ENCODE peak calls at places on chromosomes 4 and X, in four cellular contexts. A is upper lobe of right lung, B is fibroblast of lung, R is left ventricle myocardium inferior. H is an unnamed sample.

GRCh38 chr4:3176625-3177229 is 72.2 kb upstream of the MSANTD1 start:
- DNase-seq in A (no peak), B (no peak), R (no peak), H (peak; percentile 5)

GRCh38 chr4:110400071-110400470 is 75.9 kb upstream of the ENPEP start:
- DNase-seq in A (no peak), B (no peak), R (no peak), H (no peak)

GRCh38 chr4:152735302-152735917 is 44.1 kb downstream of the TIGD4 start:
- DNase-seq in A (no peak), B (peak; percentile 47), R (no peak), H (peak; percentile 61)

GRCh38 chr4:1200425-1201035 is 28.1 kb upstream of the SPON2 start:
- DNase-seq in A (peak; percentile 71), B (peak; percentile 94), R (peak; percentile 67), H (peak; percentile 99)

GRCh38 chrX:10582945-10583344 is 37.4 kb downstream of the MID1 start:
- DNase-seq in A (no peak), B (peak; percentile 79), R (no peak), H (no peak)

GRCh38 chr4:123749408-123749807 is 352.8 kb downstream of the SPRY1 start:
- DNase-seq in A (no peak), B (no peak), R (peak; percentile 67), H (no peak)

GRCh38 chrX:94178145-94178790 is 504.3 kb downstream of the FAM133A start:
- DNase-seq in A (no peak), B (no peak), R (no peak), H (no peak)

GRCh38 chrX:12955882-12956703 is 18.8 kb upstream of the TMSB4X start:
- DNase-seq in A (peak; percentile 82), B (peak; percentile 81), R (peak; percentile 59), H (peak; percentile 86)

GRCh38 chr4:52959545-52959944 is 97.4 kb downstream of the RASL11B start:
- DNase-seq in A (no peak), B (peak; percentile 69), R (no peak), H (no peak)

GRCh38 chr4:7945709-7946380 is 6.2 kb upstream of the AFAP1 start:
- DNase-seq in A (peak; percentile 10), B (peak; percentile 47), R (no peak), H (no peak)

GRCh38 chr4:165737309-165737972 is 135.6 kb upstream of the TLL1 start:
- DNase-seq in A (no peak), B (no peak), R (no peak), H (no peak)

GRCh38 chr4:130080872-130081451 is 985.0 kb downstream of the C4orf33 start:
- DNase-seq in A (no peak), B (no peak), R (no peak), H (no peak)

DNA sequence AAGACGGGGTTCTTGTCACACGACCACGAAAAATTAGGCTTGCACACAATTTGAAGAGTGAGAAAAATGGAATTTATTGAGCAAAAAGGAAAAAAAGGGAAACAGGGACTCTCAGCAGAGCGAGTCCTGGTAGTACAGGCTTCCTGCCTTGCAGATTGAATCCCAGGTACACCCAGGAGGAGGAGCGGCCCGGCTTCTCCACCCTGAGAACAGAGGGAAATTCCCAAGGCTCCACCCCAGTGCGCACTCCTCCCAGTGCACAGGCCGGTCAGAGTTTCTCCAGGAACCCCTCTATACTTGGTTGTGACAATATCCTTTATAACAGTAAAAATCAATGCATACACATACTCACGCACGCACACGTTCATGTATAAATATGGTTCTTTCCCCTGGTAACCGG is 22.0 kb downstream of the SLC4A4 start:
- DNase-seq in A (no peak), B (no peak), R (no peak), H (no peak)
- TF ChIP-seq CTCF in A (no peak), B (no peak), R (no peak), H (no peak)

DNA sequence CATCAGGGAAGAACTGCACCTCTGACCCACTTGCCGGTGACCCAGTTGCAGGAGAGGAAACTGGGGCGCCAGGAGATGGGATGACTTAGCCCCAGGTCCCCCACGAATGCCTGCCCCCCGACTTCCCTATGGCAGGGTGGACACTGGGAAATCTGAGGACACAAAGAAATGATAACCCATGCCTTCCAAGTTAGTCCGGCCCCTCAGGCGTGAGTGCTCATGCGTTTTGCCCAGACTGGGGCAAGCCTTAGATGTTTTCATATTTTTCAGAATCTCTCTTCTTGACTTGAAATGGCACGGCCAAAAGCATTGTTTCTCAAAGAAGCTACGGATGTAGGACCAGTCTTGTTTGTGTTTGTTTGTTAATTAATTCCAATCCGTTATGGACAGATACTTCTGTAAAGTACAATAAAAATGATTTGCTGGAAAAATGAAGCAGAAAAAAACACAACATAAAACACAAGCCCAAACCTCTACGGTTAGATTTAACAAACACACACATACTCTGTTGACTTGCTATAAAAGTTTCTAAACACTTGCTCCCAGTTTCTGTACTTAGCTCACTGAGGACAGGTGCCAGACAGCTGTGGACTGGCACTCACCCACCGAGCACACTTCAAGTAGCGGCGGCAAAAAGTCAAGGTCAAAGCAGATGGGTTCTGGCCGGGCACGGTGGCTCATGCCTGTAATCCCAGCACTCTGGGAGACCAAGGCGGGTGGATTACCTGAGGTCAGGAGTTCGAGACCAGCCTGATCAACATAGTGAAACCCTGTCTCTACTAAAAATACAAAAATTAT is 341.5 kb downstream of the BCOR start:
- DNase-seq in A (no peak), B (no peak), R (no peak), H (peak; percentile 38)
- H3K4me1 ChIP-seq in A (peaks cover 2% of the 10 kb centered on the region), B (peaks cover 11% of the 10 kb centered on the region), R (peaks cover 35% of the 10 kb centered on the region), H (peaks cover 29% of the 10 kb centered on the region)

GRCh38 chr4:12486995-12487394 is 997.1 kb downstream of the RAB28 start:
- DNase-seq in A (no peak), B (no peak), R (peak; percentile 14), H (no peak)
- H3K27ac ChIP-seq in A (no peak overlapping the region), B (no peak overlapping the region), R (peak overlapping the region; percentile 82), H (no peak overlapping the region)

GRCh38 chr4:25925486-25926201 is 11.6 kb downstream of the SMIM20 start:
- DNase-seq in A (peak; percentile 72), B (peak; percentile 63), R (peak; percentile 33), H (peak; percentile 77)
- TF ChIP-seq CTCF in A (peak; percentile 65), B (peak; percentile 76), R (peak; percentile 67), H (peak; percentile 80)

GRCh38 chr4:37981425-37981824 is 21.2 kb downstream of the PTTG2 start:
- DNase-seq in A (no peak), B (no peak), R (no peak), H (no peak)
- H3K4me1 ChIP-seq in A (peaks cover 15% of the 10 kb centered on the region), B (peaks cover 5% of the 10 kb centered on the region), R (peaks cover 80% of the 10 kb centered on the region), H (peaks cover 28% of the 10 kb centered on the region)

DNA sequence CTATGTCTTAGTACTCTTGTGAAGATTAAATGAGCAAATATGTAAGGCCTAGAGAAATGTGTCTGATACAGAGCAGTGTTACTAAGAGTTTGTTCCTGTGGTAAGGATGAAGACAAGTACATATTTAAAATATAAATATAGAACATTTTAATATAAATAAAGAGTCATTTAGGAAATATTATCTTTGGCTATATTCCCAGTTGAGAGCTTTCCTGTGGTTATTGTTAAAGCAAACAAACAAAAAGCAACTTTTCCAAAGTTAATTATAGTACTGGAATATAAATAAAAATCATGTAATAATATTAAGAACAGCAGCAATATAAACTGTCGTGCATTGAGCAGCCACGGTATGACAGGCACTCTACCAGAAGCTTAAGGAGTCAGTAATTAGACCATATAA is 472.5 kb downstream of the INPP4B start:
- DNase-seq in A (no peak), B (peak; percentile 88), R (no peak), H (no peak)
- H3K27ac ChIP-seq in A (no peak overlapping the region), B (no peak overlapping the region), R (peak overlapping the region; percentile 31), H (no peak overlapping the region)

GRCh38 chr4:76585897-76586360 is 150.9 kb downstream of the SHROOM3 start:
- DNase-seq in A (peak; percentile 94), B (no peak), R (peak; percentile 70), H (no peak)
- TF ChIP-seq CTCF in A (peak; percentile 12), B (peak; percentile 18), R (peak; percentile 39), H (no peak)

DNA sequence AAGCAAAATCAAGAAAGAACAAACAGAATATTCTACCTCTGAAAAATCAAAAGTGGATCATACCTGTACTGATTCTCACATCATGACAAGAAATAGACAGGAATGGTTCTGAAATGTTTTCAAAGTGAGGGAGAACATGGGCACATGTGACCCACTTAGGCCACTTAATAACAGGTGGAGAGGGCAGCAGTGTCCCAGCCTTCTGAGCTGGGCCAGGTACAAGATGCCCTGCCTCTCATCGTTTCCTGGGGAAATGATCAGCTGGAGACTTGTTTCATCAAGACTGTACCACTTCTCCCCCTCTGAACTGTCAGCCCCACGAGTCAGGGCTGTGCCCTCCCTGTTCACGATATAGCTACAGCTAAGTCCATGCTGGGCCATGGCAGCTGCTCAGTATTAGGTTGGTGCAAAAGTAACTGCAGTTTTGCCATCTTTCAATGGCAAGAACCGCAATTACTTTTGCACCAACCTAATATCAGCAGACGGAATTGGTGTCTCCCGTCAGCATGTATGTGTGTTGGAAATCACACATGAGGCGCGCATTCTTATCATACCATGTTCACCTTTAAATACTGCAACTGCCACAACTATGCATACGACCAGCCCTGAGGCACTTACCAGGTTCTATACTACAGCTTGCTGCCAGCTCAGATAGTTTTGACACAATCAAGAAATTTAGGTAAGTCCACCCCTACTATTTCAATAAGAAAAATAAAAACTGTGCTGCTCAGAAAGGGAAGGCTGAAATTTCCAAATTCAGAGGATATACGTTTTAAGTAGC is 71.4 kb downstream of the GATB start:
- DNase-seq in A (no peak), B (no peak), R (no peak), H (no peak)
- H3K4me1 ChIP-seq in A (peaks cover 21% of the 10 kb centered on the region), B (peaks cover 3% of the 10 kb centered on the region), R (peaks cover 96% of the 10 kb centered on the region), H (peaks cover 46% of the 10 kb centered on the region)

GRCh38 chr4:75046641-75047040 is 113.7 kb downstream of the PARM1 start:
- DNase-seq in A (no peak), B (no peak), R (no peak), H (no peak)
- H3K27ac ChIP-seq in A (no peak overlapping the region), B (no peak overlapping the region), R (no peak overlapping the region), H (no peak overlapping the region)

GRCh38 chrX:20066968-20067708 is 49.6 kb downstream of the MAP7D2 start:
- DNase-seq in A (no peak), B (peak; percentile 59), R (no peak), H (peak; percentile 84)
- TF ChIP-seq CTCF in A (peak; percentile 27), B (peak; percentile 39), R (peak; percentile 40), H (peak; percentile 67)

H was measured in osteoblast.